ENCODE peak calls at places on chromosomes 16 and 17, in four cellular contexts. R, Z, K and V are unnamed samples.

GRCh38 chr17:48443712-48444111 is 13.7 kb upstream of the SKAP1 start:
- DNase-seq in R (no peak), Z (no peak), K (no peak), V (no peak)

GRCh38 chr16:20744922-20745440 is 3.4 kb upstream of the THUMPD1 start:
- DNase-seq in R (no peak), Z (no peak), K (no peak), V (no peak)

GRCh38 chr16:49396206-49396720 is 22.7 kb downstream of the C16orf78 start:
- DNase-seq in R (no peak), Z (no peak), K (no peak), V (no peak)

GRCh38 chr17:3992370-3992769 is 28.1 kb upstream of the ATP2A3 start:
- DNase-seq in R (no peak), Z (no peak), K (no peak), V (no peak)

GRCh38 chr17:8019161-8019560 is 16.7 kb downstream of the GUCY2D start:
- DNase-seq in R (no peak), Z (no peak), K (no peak), V (no peak)

GRCh38 chr16:11326084-11326736 is 19.0 kb upstream of the RMI2 start:
- DNase-seq in R (no peak), Z (no peak), K (no peak), V (no peak)

GRCh38 chr17:352421-353212 is at the start of gene RPH3AL:
- DNase-seq in R (no peak), Z (peak), K (no peak), V (no peak)

GRCh38 chr17:28147026-28147425 is 104.5 kb downstream of the NLK start:
- DNase-seq in R (no peak), Z (no peak), K (no peak), V (no peak)

GRCh38 chr17:48513097-48513496 is 17.7 kb downstream of the HOXB1 start:
- DNase-seq in R (no peak), Z (peak), K (no peak), V (no peak)

GRCh38 chr16:64864232-64864803 is 257.5 kb downstream of the CDH11 start:
- DNase-seq in R (peak), Z (no peak), K (no peak), V (no peak)

GRCh38 chr17:31696184-31696602 is 162.9 kb downstream of the COPRS start:
- DNase-seq in R (no peak), Z (no peak), K (peak), V (no peak)

GRCh38 chr16:48687421-48688038 is 77.5 kb upstream of the N4BP1 start:
- DNase-seq in R (peak), Z (peak), K (peak), V (peak)

GRCh38 chr17:4206945-4207344 is 56.8 kb downstream of the ANKFY1 start:
- DNase-seq in R (peak), Z (no peak), K (no peak), V (no peak)

GRCh38 chr17:45919136-45919535 is 24.8 kb downstream of the MAPT start:
- DNase-seq in R (no peak), Z (no peak), K (no peak), V (no peak)

GRCh38 chr17:13419676-13420075 is 182.1 kb downstream of the HS3ST3A1 start:
- DNase-seq in R (no peak), Z (no peak), K (no peak), V (no peak)

GRCh38 chr17:17053446-17054379 is 11.5 kb downstream of the MPRIP start:
- DNase-seq in R (no peak), Z (no peak), K (no peak), V (no peak)

GRCh38 chr16:72840591-72841381 is 207.1 kb downstream of the ZFHX3 start:
- DNase-seq in R (peak), Z (no peak), K (no peak), V (no peak)